ENCODE peak calls at places on chromosome 10, in four cellular contexts. J is A549, A is K562, H is GM12878. M is an unnamed sample.

GRCh38 chr10:57694956-57695605 is 572.6 kb downstream of the IPMK start:
- DNase-seq in J (no peak), H (no peak), A (no peak), M (no peak)

GRCh38 chr10:128035557-128035973 is 90.7 kb downstream of the MKI67 start:
- DNase-seq in J (peak; percentile 50), A (peak; percentile 57), H (no peak), M (no peak)

GRCh38 chr10:50536617-50537252 is 87.0 kb downstream of the SGMS1 start:
- DNase-seq in J (no peak), H (no peak), A (no peak), M (no peak)

GRCh38 chr10:3091346-3091787 is 24.0 kb downstream of the PFKP start:
- DNase-seq in H (no peak), J (no peak), A (no peak), M (peak; percentile 55)

GRCh38 chr10:79272353-79272752 is 74.9 kb upstream of the PPIF start:
- DNase-seq in J (no peak), A (no peak), H (no peak), M (no peak)

GRCh38 chr10:80382989-80383388 is 25.4 kb upstream of the PRXL2A start:
- DNase-seq in A (no peak), H (peak; percentile 19), J (peak; percentile 36), M (peak; percentile 40)

GRCh38 chr10:117461766-117462423 is 80.7 kb upstream of the EMX2 start:
- DNase-seq in A (no peak), H (no peak), J (peak; percentile 62), M (no peak)

GRCh38 chr10:58164517-58164916 is 103.2 kb downstream of the IPMK start:
- DNase-seq in J (no peak), A (no peak), H (no peak), M (no peak)

GRCh38 chr10:103627111-103627892 is 133.8 kb downstream of the NEURL1 start:
- DNase-seq in J (no peak), H (no peak), A (no peak), M (no peak)

GRCh38 chr10:132065491-132066105 is at the start of gene JAKMIP3:
- DNase-seq in J (peak; percentile 83), H (no peak), A (no peak), M (peak; percentile 72)

GRCh38 chr10:99733366-99733765 is 1.3 kb downstream of the CUTC start:
- DNase-seq in H (no peak), A (no peak), J (no peak), M (no peak)

GRCh38 chr10:122682522-122682921 is 17.1 kb downstream of the C10orf120 start:
- DNase-seq in A (no peak), H (no peak), J (no peak), M (no peak)

GRCh38 chr10:75664968-75665367 is 233.5 kb downstream of the LRMDA start:
- DNase-seq in H (no peak), A (no peak), J (no peak), M (no peak)

GRCh38 chr10:123254287-123254858 is 100.2 kb downstream of the BUB3 start:
- DNase-seq in H (no peak), A (no peak), J (no peak), M (no peak)

GRCh38 chr10:89219512-89220218 is 12.5 kb upstream of the CH25H start:
- DNase-seq in A (no peak), J (no peak), H (no peak), M (no peak)

GRCh38 chr10:6388261-6388893 is 185.6 kb downstream of the PFKFB3 start:
- DNase-seq in A (no peak), H (no peak), J (no peak), M (no peak)

GRCh38 chr10:123995461-123996131 is 97.8 kb downstream of the CHST15 start:
- DNase-seq in J (peak; percentile 90), A (no peak), H (no peak), M (peak; percentile 49)

GRCh38 chr10:79381804-79382221 is 34.5 kb downstream of the PPIF start:
- DNase-seq in J (no peak), A (no peak), H (no peak), M (peak; percentile 76)

GRCh38 chr10:68151453-68151852 is 42.2 kb downstream of the MYPN start:
- DNase-seq in H (no peak), A (no peak), J (no peak), M (no peak)

GRCh38 chr10:113097046-113097415 is 147.0 kb downstream of the TCF7L2 start:
- DNase-seq in A (no peak), H (no peak), J (no peak), M (no peak)

GRCh38 chr10:114856544-114857287 is 35.1 kb downstream of the FHIP2A start:
- DNase-seq in H (no peak), J (no peak), A (no peak), M (no peak)

GRCh38 chr10:110671788-110672579 is 27.8 kb downstream of the RBM20 start:
- DNase-seq in A (peak; percentile 78), J (peak; percentile 88), H (peak; percentile 27), M (peak; percentile 49)

GRCh38 chr10:125370578-125370977 is 210.2 kb upstream of the CTBP2 start:
- DNase-seq in J (no peak), H (no peak), A (peak; percentile 8), M (no peak)

GRCh38 chr10:71548494-71548846 is 151.8 kb downstream of the CDH23 start:
- DNase-seq in H (no peak), A (peak; percentile 72), J (peak; percentile 39), M (no peak)

GRCh38 chr10:126092806-126093205 is 196.4 kb downstream of the FANK1 start:
- DNase-seq in H (no peak), J (no peak), A (no peak), M (no peak)

GRCh38 chr10:76882245-76882644 is 755.4 kb downstream of the KCNMA1 start:
- DNase-seq in A (no peak), H (peak; percentile 24), J (no peak), M (no peak)

GRCh38 chr10:76883596-76883995 is 754.0 kb downstream of the KCNMA1 start:
- DNase-seq in J (no peak), A (no peak), H (no peak), M (no peak)

GRCh38 chr10:76887223-76888010 is 750.2 kb downstream of the KCNMA1 start:
- DNase-seq in H (no peak), J (no peak), A (no peak), M (no peak)

GRCh38 chr10:76884673-76885275 is 752.8 kb downstream of the KCNMA1 start:
- DNase-seq in A (no peak), J (no peak), H (no peak), M (no peak)

GRCh38 chr10:76885815-76886214 is 751.8 kb downstream of the KCNMA1 start:
- DNase-seq in J (no peak), A (no peak), H (no peak), M (no peak)
- TF ChIP-seq POLR2AphosphoS2 in J (no peak), A (no peak), H (no peak), M (no peak)

GRCh38 chr10:116053910-116054309 is 219.1 kb downstream of the GFRA1 start:
- DNase-seq in A (no peak), H (no peak), J (no peak), M (no peak)

GRCh38 chr10:116056445-116057293 is 216.3 kb downstream of the GFRA1 start:
- DNase-seq in J (no peak), A (no peak), H (no peak), M (peak; percentile 94)

GRCh38 chr10:116055252-116055918 is 217.6 kb downstream of the GFRA1 start:
- DNase-seq in J (no peak), A (no peak), H (no peak), M (no peak)

DNA sequence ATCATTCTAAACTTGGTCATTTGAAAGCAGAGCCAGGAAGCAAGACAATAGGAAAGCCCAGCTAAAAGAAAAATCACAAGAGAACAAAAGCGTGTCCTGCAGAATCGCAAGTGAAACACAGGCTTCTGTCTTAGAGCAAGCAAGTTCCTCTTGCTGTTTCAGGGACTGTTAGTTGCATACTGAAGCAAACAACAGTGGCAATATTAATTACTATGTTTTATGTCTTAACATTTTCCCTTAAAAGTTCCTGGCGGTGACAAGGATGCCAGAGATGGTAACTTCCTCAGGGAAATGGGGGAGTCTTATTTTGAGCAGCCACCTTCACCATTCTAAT is 217.1 kb downstream of the GFRA1 start:
- DNase-seq in A (no peak), J (no peak), H (no peak), M (no peak)
- TF ChIP-seq POLR2AphosphoS2 in A (no peak), J (no peak), H (no peak), M (no peak)

DNA sequence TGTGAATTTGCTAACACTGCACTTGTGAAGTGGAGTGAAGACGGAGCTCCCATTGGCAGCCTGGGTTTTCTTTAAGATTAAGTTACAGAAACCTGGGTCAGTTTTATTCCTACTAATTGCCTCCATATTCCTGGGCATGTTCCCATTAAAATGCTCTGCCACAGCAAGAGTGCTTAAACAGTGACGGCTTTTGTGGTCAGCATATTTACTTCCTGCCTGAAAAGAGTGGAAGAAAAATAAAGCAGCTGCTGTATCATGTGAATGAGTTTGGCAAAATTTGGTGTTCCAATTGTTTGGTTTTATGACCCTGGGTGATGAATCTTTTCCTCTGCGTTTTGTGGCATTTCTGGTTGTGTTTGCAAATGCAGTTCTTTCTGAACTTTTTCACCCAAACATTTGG is 96.9 kb upstream of the PLXDC2 start:
- DNase-seq in H (no peak), J (no peak), A (no peak), M (no peak)
- TF ChIP-seq POLR2AphosphoS2 in H (no peak), J (no peak), A (no peak), M (no peak)

GRCh38 chr10:24678757-24679156 is 44.9 kb downstream of the ARHGAP21 start:
- DNase-seq in J (no peak), A (no peak), H (no peak), M (no peak)

GRCh38 chr10:24681476-24682088 is 42.1 kb downstream of the ARHGAP21 start:
- DNase-seq in H (no peak), A (no peak), J (no peak), M (peak; percentile 10)

GRCh38 chr10:24683554-24683953 is 40.1 kb downstream of the ARHGAP21 start:
- DNase-seq in J (no peak), A (no peak), H (no peak), M (no peak)

GRCh38 chr10:24685958-24686540 is 37.6 kb downstream of the ARHGAP21 start:
- DNase-seq in H (no peak), A (no peak), J (no peak), M (no peak)

DNA sequence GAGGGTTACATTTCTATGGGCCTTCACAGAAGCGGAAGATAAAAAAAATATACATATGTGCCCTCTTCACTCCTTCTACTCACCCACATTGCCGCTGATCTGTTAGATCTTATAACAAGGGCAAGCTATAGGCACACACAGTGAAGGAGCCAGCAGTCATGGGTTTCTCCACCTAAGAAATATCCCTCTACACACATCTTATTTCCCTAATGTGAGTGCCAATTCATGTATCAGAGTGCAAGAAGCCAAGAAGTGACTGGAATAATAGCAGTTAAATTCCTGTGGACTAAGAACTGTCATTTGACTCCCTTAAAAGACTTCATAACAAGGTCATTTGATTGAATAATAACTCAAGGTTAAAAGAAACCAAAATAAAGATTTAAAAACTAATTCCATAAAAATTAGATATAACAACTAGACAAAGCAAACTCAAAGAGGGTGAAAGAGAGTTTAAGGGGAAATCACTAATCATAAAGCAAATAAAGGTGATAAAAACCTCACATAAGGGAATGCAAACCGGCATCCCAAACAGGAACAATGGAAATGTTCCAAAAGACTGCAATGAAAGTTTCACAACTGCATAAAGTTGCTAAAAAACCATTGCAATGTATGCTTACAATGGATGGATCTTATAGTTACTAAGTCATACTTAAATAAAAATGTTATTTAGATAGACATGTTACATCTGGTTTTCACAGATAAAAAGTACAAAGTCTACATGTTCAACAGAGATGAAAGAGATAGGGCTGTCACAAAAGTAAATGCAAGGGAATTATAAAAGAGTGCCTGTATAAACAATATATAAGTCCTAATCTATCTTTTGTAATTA is 42.8 kb downstream of the ARHGAP21 start:
- DNase-seq in H (no peak), J (no peak), A (no peak), M (peak; percentile 88)
- TF ChIP-seq POLR2AphosphoS2 in H (no peak), J (no peak), A (no peak), M (no peak)